ENCODE peak calls at places on chromosomes 12 and 14, in seven cellular contexts. One of them, this sample, is unnamed.

GRCh38 chr12:122126713-122127597 is 47.1 kb downstream of the IL31 start:
- DNase-seq in GM06990: no peak
- DNase-seq in HFF-Myc: no peak
- DNase-seq in left cardiac atrium: no peak
- DNase-seq in GM12865: no peak
- DNase-seq in stimulated activated CD8-positive, alpha-beta memory T cell treated with anti-CD3 and anti-CD28 coated beads, Interleukin-7, amount 100 ng/mL, for 1 hour: no peak
- DNase-seq in neural crest cell: no peak
- DNase-seq in this sample: no peak

GRCh38 chr14:105071942-105072341 is 6.7 kb upstream of the GPR132 start:
- DNase-seq in GM06990: no peak
- DNase-seq in stimulated activated CD8-positive, alpha-beta memory T cell treated with anti-CD3 and anti-CD28 coated beads, Interleukin-7, amount 100 ng/mL, for 1 hour: no peak
- DNase-seq in GM12865: no peak
- DNase-seq in neural crest cell: no peak
- DNase-seq in HFF-Myc: no peak
- DNase-seq in left cardiac atrium: no peak
- DNase-seq in this sample: no peak

GRCh38 chr12:13288937-13289643 is 92.6 kb downstream of the EMP1 start:
- DNase-seq in stimulated activated CD8-positive, alpha-beta memory T cell treated with anti-CD3 and anti-CD28 coated beads, Interleukin-7, amount 100 ng/mL, for 1 hour: no peak
- DNase-seq in neural crest cell: no peak
- DNase-seq in HFF-Myc: no peak
- DNase-seq in GM12865: no peak
- DNase-seq in GM06990: no peak
- DNase-seq in left cardiac atrium: no peak
- DNase-seq in this sample: no peak

GRCh38 chr14:61774861-61775260 is 12.6 kb downstream of the SNAPC1 start:
- DNase-seq in left cardiac atrium: no peak
- DNase-seq in neural crest cell: no peak
- DNase-seq in HFF-Myc: no peak
- DNase-seq in stimulated activated CD8-positive, alpha-beta memory T cell treated with anti-CD3 and anti-CD28 coated beads, Interleukin-7, amount 100 ng/mL, for 1 hour: no peak
- DNase-seq in GM06990: no peak
- DNase-seq in GM12865: peak; percentile 14
- DNase-seq in this sample: no peak

GRCh38 chr12:90977224-90977623 is 22.2 kb upstream of the CCER1 start:
- DNase-seq in left cardiac atrium: no peak
- DNase-seq in stimulated activated CD8-positive, alpha-beta memory T cell treated with anti-CD3 and anti-CD28 coated beads, Interleukin-7, amount 100 ng/mL, for 1 hour: no peak
- DNase-seq in GM06990: no peak
- DNase-seq in HFF-Myc: no peak
- DNase-seq in GM12865: no peak
- DNase-seq in neural crest cell: no peak
- DNase-seq in this sample: no peak

GRCh38 chr12:80756875-80757274 is 40.2 kb downstream of the MYF5 start:
- DNase-seq in GM06990: no peak
- DNase-seq in HFF-Myc: no peak
- DNase-seq in left cardiac atrium: no peak
- DNase-seq in GM12865: no peak
- DNase-seq in neural crest cell: no peak
- DNase-seq in stimulated activated CD8-positive, alpha-beta memory T cell treated with anti-CD3 and anti-CD28 coated beads, Interleukin-7, amount 100 ng/mL, for 1 hour: no peak
- DNase-seq in this sample: no peak

GRCh38 chr12:59059401-59059935 is 139.2 kb upstream of the LRIG3 start:
- DNase-seq in GM06990: no peak
- DNase-seq in neural crest cell: no peak
- DNase-seq in left cardiac atrium: no peak
- DNase-seq in GM12865: no peak
- DNase-seq in HFF-Myc: no peak
- DNase-seq in stimulated activated CD8-positive, alpha-beta memory T cell treated with anti-CD3 and anti-CD28 coated beads, Interleukin-7, amount 100 ng/mL, for 1 hour: no peak
- DNase-seq in this sample: no peak

GRCh38 chr14:102029956-102030355 is 56.9 kb downstream of the HSP90AA1 start:
- DNase-seq in stimulated activated CD8-positive, alpha-beta memory T cell treated with anti-CD3 and anti-CD28 coated beads, Interleukin-7, amount 100 ng/mL, for 1 hour: no peak
- DNase-seq in GM06990: no peak
- DNase-seq in left cardiac atrium: no peak
- DNase-seq in neural crest cell: no peak
- DNase-seq in GM12865: no peak
- DNase-seq in HFF-Myc: no peak
- DNase-seq in this sample: peak; percentile 39

GRCh38 chr14:80585506-80585835 is 356.1 kb downstream of the CEP128 start:
- DNase-seq in GM12865: no peak
- DNase-seq in neural crest cell: no peak
- DNase-seq in left cardiac atrium: no peak
- DNase-seq in stimulated activated CD8-positive, alpha-beta memory T cell treated with anti-CD3 and anti-CD28 coated beads, Interleukin-7, amount 100 ng/mL, for 1 hour: no peak
- DNase-seq in GM06990: no peak
- DNase-seq in HFF-Myc: no peak
- DNase-seq in this sample: no peak

GRCh38 chr14:54727929-54728328 is 161.0 kb downstream of the SAMD4A start:
- DNase-seq in left cardiac atrium: no peak
- DNase-seq in GM12865: no peak
- DNase-seq in stimulated activated CD8-positive, alpha-beta memory T cell treated with anti-CD3 and anti-CD28 coated beads, Interleukin-7, amount 100 ng/mL, for 1 hour: no peak
- DNase-seq in neural crest cell: no peak
- DNase-seq in GM06990: no peak
- DNase-seq in HFF-Myc: no peak
- DNase-seq in this sample: peak; percentile 46

This sample was measured in GM04504.